ENCODE peak calls at places on chromosomes 11 and 22, in four cellular contexts. G, L, P and I are unnamed samples.

GRCh38 chr22:40653361-40653760 is 16.8 kb upstream of the MRTFA start:
- DNase-seq in G (no peak), L (no peak), P (no peak), I (no peak)

GRCh38 chr11:106238704-106239360 is 161.4 kb downstream of the AASDHPPT start:
- DNase-seq in G (no peak), L (no peak), P (no peak), I (no peak)

GRCh38 chr11:20934521-20934920 is 265.1 kb downstream of the NELL1 start:
- DNase-seq in G (no peak), L (no peak), P (no peak), I (no peak)

GRCh38 chr11:13042873-13043338 is 33.8 kb downstream of the RASSF10 start:
- DNase-seq in G (no peak), L (no peak), P (peak), I (peak)

GRCh38 chr22:49710746-49711145 is 116.9 kb downstream of the BRD1 start:
- DNase-seq in G (no peak), L (no peak), P (no peak), I (no peak)

GRCh38 chr22:47041201-47042115 is 279.0 kb downstream of the TBC1D22A start:
- DNase-seq in G (no peak), L (no peak), P (no peak), I (no peak)

GRCh38 chr11:10484461-10485180 is 29.6 kb downstream of the AMPD3 start:
- DNase-seq in G (no peak), L (no peak), P (no peak), I (no peak)

GRCh38 chr11:79160786-79161403 is 279.9 kb downstream of the TENM4 start:
- DNase-seq in G (no peak), L (no peak), P (no peak), I (no peak)

GRCh38 chr22:40323681-40324083 is 22.6 kb upstream of the ADSL start:
- DNase-seq in G (no peak), L (no peak), P (no peak), I (no peak)

GRCh38 chr11:17375547-17375946 is 12.9 kb downstream of the KCNJ11 start:
- DNase-seq in G (no peak), L (no peak), P (no peak), I (no peak)

GRCh38 chr22:35518781-35519180 is 21.9 kb upstream of the RASD2 start:
- DNase-seq in G (no peak), L (no peak), P (no peak), I (no peak)
- TF ChIP-seq MAZ in G (no peak), L (no peak), P (no peak), I (no peak)

DNA sequence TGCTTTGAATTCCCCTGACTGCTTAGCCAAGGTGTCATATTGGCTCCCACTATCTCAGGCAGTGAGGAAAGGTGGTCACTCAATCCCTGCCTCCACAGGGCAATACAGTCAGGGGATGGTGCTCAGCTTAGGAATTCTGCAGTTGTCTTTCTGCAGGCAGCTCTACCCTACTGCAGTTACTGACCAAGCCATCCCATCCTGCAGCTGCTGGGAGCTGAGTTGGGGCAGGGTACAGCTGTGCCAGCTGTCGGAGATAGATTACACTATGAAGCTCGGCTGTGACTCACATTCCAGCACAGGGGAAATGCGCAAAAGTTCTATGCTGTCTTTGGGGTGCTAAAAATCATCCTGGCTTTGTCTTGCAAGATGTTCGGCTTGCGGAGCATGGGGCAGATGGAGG is 4.4 kb upstream of the DAGLA start:
- DNase-seq in G (peak), L (no peak), P (no peak), I (no peak)
- TF ChIP-seq CTCF in G (no peak), L (no peak), P (no peak), I (no peak)

DNA sequence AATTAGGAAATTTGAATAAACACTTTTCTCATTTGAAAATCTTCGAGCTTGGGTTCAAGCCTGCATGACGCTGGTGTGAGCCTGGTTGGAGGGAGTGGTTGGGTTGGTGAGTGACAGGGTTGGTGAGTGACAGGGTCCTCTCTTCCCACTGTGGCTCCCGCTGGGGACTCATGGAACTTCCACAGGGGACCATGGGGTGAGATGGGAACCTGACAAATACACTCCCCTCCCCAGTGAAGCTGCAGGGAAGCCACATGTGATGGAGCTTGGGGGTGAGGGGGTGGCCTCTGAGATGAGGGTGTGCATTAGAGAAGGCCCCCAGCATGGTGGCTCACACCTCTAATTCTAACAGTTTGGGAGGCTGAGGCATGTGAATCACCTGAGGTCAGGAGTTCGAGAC is 66.8 kb downstream of the RTL6 start:
- DNase-seq in G (no peak), L (no peak), P (no peak), I (no peak)
- TF ChIP-seq MAZ in G (no peak), L (no peak), P (no peak), I (no peak)

DNA sequence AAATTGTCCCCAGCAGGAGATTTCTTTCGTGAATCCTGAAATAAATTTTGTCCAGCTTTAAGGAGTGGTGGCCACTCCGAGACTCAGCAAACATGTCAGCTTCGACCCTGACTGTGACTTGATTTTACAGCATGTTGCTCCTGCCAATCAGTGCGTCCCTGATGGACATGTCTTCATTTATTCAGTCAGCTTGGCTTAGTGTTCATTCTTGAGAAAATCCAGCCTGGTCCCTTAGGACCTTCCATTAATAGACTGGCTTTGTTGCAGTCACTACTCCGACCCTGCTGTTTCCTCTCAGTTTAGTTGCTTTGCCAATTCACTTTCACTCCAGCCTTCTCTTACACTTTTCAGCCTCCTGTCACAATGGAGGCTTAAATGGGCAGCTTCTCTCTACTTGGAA is 30.5 kb downstream of the TMPRSS5 start:
- DNase-seq in G (no peak), L (no peak), P (no peak), I (no peak)
- TF ChIP-seq CTCF in G (no peak), L (no peak), P (no peak), I (no peak)

GRCh38 chr11:6646631-6647281 is 8.9 kb downstream of the DCHS1 start:
- DNase-seq in G (peak), L (no peak), P (no peak), I (no peak)
- TF ChIP-seq MAZ in G (no peak), L (no peak), P (no peak), I (no peak)

GRCh38 chr11:93890441-93891051 is 40.1 kb upstream of the VSTM5 start:
- DNase-seq in G (no peak), L (no peak), P (no peak), I (no peak)

GRCh38 chr11:93895106-93895862 is 44.9 kb upstream of the VSTM5 start:
- DNase-seq in G (peak), L (peak), P (peak), I (peak)
- TF ChIP-seq CTCF in G (peak), L (peak), P (peak), I (peak)

GRCh38 chr11:63920870-63921417 is 4.0 kb upstream of the RCOR2 start:
- DNase-seq in G (no peak), L (peak), P (no peak), I (no peak)
- TF ChIP-seq MAZ in G (no peak), L (peak), P (peak), I (no peak)

DNA sequence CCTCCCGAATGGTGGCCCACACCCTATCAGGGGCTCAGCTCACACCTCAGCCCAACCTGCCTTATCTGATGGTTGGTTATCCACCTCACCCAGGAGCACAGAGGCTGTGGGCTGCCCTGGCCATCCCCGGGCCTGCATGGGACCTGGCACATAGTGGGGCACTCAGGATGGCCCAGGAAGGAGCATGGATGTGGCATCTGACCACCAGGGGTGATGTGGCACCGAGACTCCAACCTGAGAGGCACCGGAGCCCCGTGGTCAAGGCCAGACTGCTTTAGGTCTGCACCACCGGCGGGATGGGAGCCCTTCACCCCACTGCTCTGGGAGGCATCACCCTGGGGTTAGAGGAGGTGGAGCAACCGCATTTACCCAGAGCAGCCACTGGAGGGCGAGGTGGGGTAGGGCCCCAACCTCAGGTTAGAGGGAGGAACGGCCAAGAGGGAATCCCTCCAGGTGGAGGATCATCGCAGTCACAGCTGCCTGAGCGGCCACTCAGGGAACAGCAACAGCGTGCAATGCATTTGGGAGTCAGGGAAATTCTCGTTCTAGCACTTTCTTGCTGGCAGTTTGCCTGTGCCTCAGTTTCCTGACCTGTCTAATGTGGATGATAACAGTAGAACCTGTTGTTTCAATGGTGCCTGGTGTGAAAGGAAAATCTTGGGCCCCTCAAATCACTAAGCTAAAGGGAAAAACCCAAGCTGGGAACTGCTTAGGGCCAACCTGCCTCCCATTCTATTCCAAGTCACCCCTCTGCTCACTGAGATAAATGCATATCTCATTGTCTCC is 52.9 kb upstream of the CARS1 start:
- DNase-seq in G (no peak), L (peak), P (peak), I (peak)
- TF ChIP-seq CTCF in G (peak), L (peak), P (peak), I (peak)